ENCODE peak calls at places on chromosome 19, in ten cellular contexts. G, W, C, Y, M, S, D, E, K and B are unnamed samples.

GRCh38 chr19:20359933-20360720 is 193.1 kb downstream of the ZNF486 start:
- DNase-seq in M (no peak), S (no peak), G (no peak), D (no peak), Y (no peak), W (peak; percentile 47), K (no peak), C (no peak), E (no peak), B (peak; percentile 26)

GRCh38 chr19:51726049-51726448 is 2.3 kb upstream of the HAS1 start:
- DNase-seq in D (peak; percentile 87), K (peak; percentile 94), M (peak; percentile 65), C (peak; percentile 40), Y (peak; percentile 93), W (no peak), G (no peak), E (no peak), S (no peak), B (no peak)

GRCh38 chr19:54561840-54562239 is 11.8 kb upstream of the LILRA2 start:
- DNase-seq in S (no peak), K (no peak), C (no peak), E (no peak), W (no peak), D (no peak), M (no peak), G (no peak), Y (no peak), B (no peak)

GRCh38 chr19:35846038-35846668 is 6.2 kb downstream of the NPHS1 start:
- DNase-seq in C (no peak), G (no peak), E (no peak), M (no peak), S (no peak), D (no peak), W (no peak), K (peak; percentile 7), Y (no peak), B (no peak)

GRCh38 chr19:39852882-39853281 is 6.7 kb upstream of the FBL start:
- DNase-seq in S (no peak), M (no peak), E (no peak), K (no peak), G (no peak), W (no peak), D (no peak), C (no peak), Y (no peak), B (no peak)

GRCh38 chr19:49683814-49684250 is 5.6 kb upstream of the ADM5 start:
- DNase-seq in S (no peak), K (no peak), C (no peak), E (no peak), D (no peak), M (no peak), Y (no peak), G (no peak), W (no peak), B (no peak)

GRCh38 chr19:39768811-39769210 is 9.8 kb upstream of the LEUTX start:
- DNase-seq in E (no peak), W (no peak), D (no peak), M (no peak), Y (no peak), S (no peak), K (no peak), C (no peak), G (no peak), B (no peak)

GRCh38 chr19:28358604-28359003 is 854.3 kb downstream of the UQCRFS1 start:
- DNase-seq in D (no peak), G (no peak), E (no peak), W (no peak), Y (no peak), K (no peak), C (no peak), S (no peak), M (no peak), B (no peak)

GRCh38 chr19:8307400-8307964 is 676 bp downstream of the CD320 start:
- DNase-seq in W (no peak), E (no peak), Y (no peak), D (no peak), G (no peak), M (peak; percentile 21), K (no peak), C (no peak), S (no peak), B (no peak)

GRCh38 chr19:1009043-1009975 is 9.1 kb downstream of the GRIN3B start:
- DNase-seq in D (peak; percentile 50), M (no peak), E (no peak), K (no peak), G (peak; percentile 9), C (no peak), S (no peak), Y (no peak), W (no peak), B (no peak)

GRCh38 chr19:1624458-1624857 is 19.2 kb upstream of the UQCR11 start:
- DNase-seq in C (peak; percentile 52), G (no peak), E (no peak), Y (peak; percentile 66), M (no peak), K (peak; percentile 35), W (peak; percentile 67), D (peak; percentile 42), S (peak; percentile 88), B (peak; percentile 64)

GRCh38 chr19:42469311-42470239 is 26.8 kb upstream of the CXCL17 start:
- DNase-seq in C (no peak), G (no peak), M (no peak), D (no peak), K (no peak), S (no peak), W (no peak), E (no peak), Y (peak; percentile 27), B (no peak)

GRCh38 chr19:42081584-42082258 is 5.8 kb downstream of the ZNF574 start:
- DNase-seq in M (no peak), W (no peak), C (peak; percentile 54), E (no peak), D (peak; percentile 56), G (no peak), S (peak; percentile 64), Y (peak; percentile 66), K (peak; percentile 39), B (no peak)

GRCh38 chr19:2188708-2189385 is 25.1 kb downstream of the DOT1L start:
- DNase-seq in M (no peak), Y (peak; percentile 90), E (no peak), G (no peak), S (no peak), D (peak; percentile 51), C (no peak), W (no peak), K (no peak), B (no peak)

GRCh38 chr19:50568321-50569022 is at the start of gene LRRC4B:
- DNase-seq in D (no peak), M (no peak), S (peak; percentile 11), C (no peak), G (no peak), Y (no peak), K (no peak), W (peak; percentile 66), E (no peak), B (peak; percentile 55)

GRCh38 chr19:43781630-43782310 is 997 bp upstream of the KCNN4 start:
- DNase-seq in G (no peak), E (no peak), W (no peak), D (no peak), C (no peak), M (no peak), Y (no peak), K (peak; percentile 44), S (no peak), B (no peak)

GRCh38 chr19:52896431-52897148 is 845 bp downstream of the ZNF320 start:
- DNase-seq in M (no peak), S (peak; percentile 6), K (peak; percentile 12), D (peak; percentile 15), G (no peak), W (peak; percentile 39), Y (peak; percentile 27), C (peak; percentile 28), E (no peak), B (peak; percentile 7)

GRCh38 chr19:18406749-18407148 is 9.3 kb upstream of the LRRC25 start:
- DNase-seq in E (no peak), C (no peak), D (no peak), W (no peak), S (no peak), K (no peak), Y (no peak), M (no peak), G (no peak), B (no peak)

GRCh38 chr19:18412610-18413239 is 6.5 kb upstream of the SSBP4 start:
- DNase-seq in C (no peak), E (no peak), G (no peak), K (no peak), W (no peak), S (no peak), M (no peak), D (no peak), Y (no peak), B (no peak)

GRCh38 chr19:18408053-18408476 is 10.6 kb upstream of the LRRC25 start:
- DNase-seq in M (no peak), Y (no peak), K (no peak), W (no peak), D (no peak), C (no peak), G (no peak), S (peak; percentile 73), E (peak; percentile 93), B (no peak)
- TF ChIP-seq CTCF in M (no peak), Y (peak; percentile 43), K (no peak), W (peak; percentile 56), D (peak; percentile 47), C (peak; percentile 46), G (peak; percentile 56), S (peak; percentile 16), E (peak; percentile 62), B (peak; percentile 51)

DNA sequence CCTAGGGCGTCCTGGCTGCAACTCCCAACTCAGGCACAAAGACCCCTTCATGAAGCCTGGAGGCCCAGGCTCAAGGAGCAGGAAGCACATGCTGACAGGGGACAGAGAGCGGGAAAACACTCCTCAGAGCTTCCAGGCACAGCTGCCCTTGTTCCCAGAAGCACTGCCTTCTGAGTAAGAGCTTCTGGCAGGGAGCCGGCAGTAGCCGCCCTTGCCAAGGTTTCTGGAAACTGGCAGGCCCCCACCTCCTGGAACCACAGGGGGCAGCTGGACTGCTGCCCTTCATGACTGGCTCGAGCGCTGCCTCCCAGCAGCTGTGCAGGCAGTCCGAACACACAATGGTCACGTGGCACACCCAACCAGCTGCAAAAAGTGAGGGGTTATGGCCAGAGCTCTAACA is 33.6 kb upstream of the EPHX3 start:
- DNase-seq in G (peak; percentile 65), K (peak; percentile 97), E (no peak), W (no peak), C (peak; percentile 99), M (peak; percentile 65), Y (peak; percentile 98), D (peak; percentile 99), S (no peak), B (no peak)
- TF ChIP-seq CTCF in G (peak; percentile 8), K (no peak), E (peak; percentile 24), W (no peak), C (no peak), M (no peak), Y (no peak), D (no peak), S (no peak), B (no peak)

GRCh38 chr19:4557186-4557970 is 2.1 kb downstream of the SEMA6B start:
- DNase-seq in G (no peak), Y (no peak), C (no peak), W (no peak), S (no peak), M (no peak), D (no peak), E (no peak), K (peak; percentile 59), B (no peak)
- TF ChIP-seq CTCF in G (peak; percentile 25), Y (no peak), C (peak; percentile 32), W (peak; percentile 16), S (no peak), M (no peak), D (no peak), E (peak; percentile 32), K (peak; percentile 16), B (peak; percentile 39)

GRCh38 chr19:31461814-31462539 is 112.7 kb upstream of the TSHZ3 start:
- DNase-seq in S (no peak), Y (peak; percentile 48), C (no peak), K (no peak), D (peak; percentile 73), W (no peak), G (no peak), E (no peak), M (no peak), B (no peak)
- TF ChIP-seq CTCF in S (no peak), Y (peak; percentile 40), C (peak; percentile 11), K (no peak), D (peak; percentile 48), W (peak; percentile 22), G (peak; percentile 31), E (no peak), M (no peak), B (no peak)